ENCODE peak calls at places on chromosomes 5 and 9, in four cellular contexts. I is WTC11; M is HFFc6; Q is stimulated activated CD8-positive, alpha-beta memory T cell treated with anti-CD3 and anti-CD28 coated beads, Interleukin-4, amount 100 ng/mL, for 4 hours. V is an unnamed sample.

GRCh38 chr5:62643556-62644451 is 65.2 kb downstream of the LRRC70 start:
- DNase-seq in I (no peak), M (no peak), Q (no peak), V (no peak)

GRCh38 chr5:146744358-146744757 is 134.2 kb downstream of the PPP2R2B start:
- DNase-seq in I (no peak), M (no peak), Q (no peak), V (peak; percentile 13)

GRCh38 chr5:139898981-139899380 is 103.4 kb downstream of the PSD2 start:
- DNase-seq in I (no peak), M (no peak), Q (no peak), V (no peak)

GRCh38 chr5:85651744-85652143 is 966.0 kb upstream of the COX7C start:
- DNase-seq in I (no peak), M (no peak), Q (no peak), V (no peak)

GRCh38 chr9:123640792-123641222 is 284.8 kb downstream of the CRB2 start:
- DNase-seq in I (no peak), M (no peak), Q (no peak), V (no peak)

GRCh38 chr5:73596705-73597328 is 29.2 kb upstream of the ARHGEF28 start:
- DNase-seq in I (peak; percentile 29), M (peak; percentile 25), Q (no peak), V (peak; percentile 52)

GRCh38 chr5:179883163-179883562 is 24.5 kb downstream of the TBC1D9B start:
- DNase-seq in I (no peak), M (no peak), Q (no peak), V (no peak)

GRCh38 chr5:139226131-139226530 is 28.0 kb upstream of the SIL1 start:
- DNase-seq in I (no peak), M (no peak), Q (no peak), V (no peak)

GRCh38 chr5:61082516-61083280 is 79.6 kb downstream of the SMIM15 start:
- DNase-seq in I (no peak), M (peak; percentile 48), Q (no peak), V (no peak)

GRCh38 chr5:96940586-96940985 is 4.7 kb downstream of the LNPEP start:
- DNase-seq in I (no peak), M (no peak), Q (no peak), V (no peak)

GRCh38 chr5:132474881-132475511 is 15.6 kb downstream of the IRF1 start:
- DNase-seq in I (no peak), M (no peak), Q (no peak), V (no peak)

GRCh38 chr5:34959323-34959722 is 30.0 kb downstream of the DNAJC21 start:
- DNase-seq in I (no peak), M (peak; percentile 54), Q (no peak), V (no peak)

GRCh38 chr9:123318192-123318591 is 37.8 kb upstream of the CRB2 start:
- DNase-seq in I (no peak), M (no peak), Q (no peak), V (no peak)

GRCh38 chr5:89147026-89147425 is 264.0 kb upstream of the MEF2C start:
- DNase-seq in I (no peak), M (no peak), Q (no peak), V (no peak)

GRCh38 chr9:13082796-13083195 is 196.7 kb downstream of the MPDZ start:
- DNase-seq in I (no peak), M (peak; percentile 20), Q (no peak), V (no peak)

GRCh38 chr9:121556580-121556979 is 56.9 kb upstream of the GGTA1 start:
- DNase-seq in I (no peak), M (peak; percentile 95), Q (no peak), V (no peak)

GRCh38 chr5:121967187-121967586 is 5.4 kb downstream of the SRFBP1 start:
- DNase-seq in I (no peak), M (peak; percentile 18), Q (no peak), V (no peak)

GRCh38 chr5:132777209-132778069 is at the start of gene SEPTIN8:
- DNase-seq in I (peak; percentile 54), M (no peak), Q (no peak), V (peak; percentile 49)

GRCh38 chr9:124784503-124784902 is 7.6 kb downstream of the OLFML2A start:
- DNase-seq in I (no peak), M (peak; percentile 74), Q (no peak), V (no peak)

GRCh38 chr5:150085950-150086715 is at the start of gene CSF1R:
- DNase-seq in I (no peak), M (no peak), Q (no peak), V (no peak)

GRCh38 chr5:131899686-131900085 is 45.8 kb downstream of the MEIKIN start:
- DNase-seq in I (no peak), M (no peak), Q (no peak), V (no peak)

GRCh38 chr5:80597500-80597899 is 27.4 kb upstream of the ANKRD34B start:
- DNase-seq in I (peak; percentile 29), M (no peak), Q (no peak), V (no peak)

GRCh38 chr9:22049411-22049810 is 40.3 kb upstream of the CDKN2B start:
- DNase-seq in I (no peak), M (no peak), Q (no peak), V (no peak)

GRCh38 chr9:85959955-85960354 is 19.0 kb downstream of the NAA35 start:
- DNase-seq in I (no peak), M (no peak), Q (no peak), V (no peak)

GRCh38 chr9:137029058-137029922 is 1.3 kb upstream of the ABCA2 start:
- DNase-seq in I (peak; percentile 95), M (peak; percentile 26), Q (peak; percentile 40), V (peak; percentile 88)

GRCh38 chr9:70021026-70021571 is 22.5 kb upstream of the MAMDC2 start:
- DNase-seq in I (no peak), M (peak; percentile 94), Q (no peak), V (no peak)

GRCh38 chr5:91332267-91333044 is 50.7 kb downstream of the ARRDC3 start:
- DNase-seq in I (no peak), M (peak; percentile 58), Q (no peak), V (no peak)

GRCh38 chr9:4137234-4137633 is 162.6 kb downstream of the GLIS3 start:
- DNase-seq in I (no peak), M (peak; percentile 95), Q (no peak), V (no peak)

GRCh38 chr5:178766936-178767912 is 36.8 kb upstream of the ZNF354A start:
- DNase-seq in I (peak; percentile 36), M (no peak), Q (no peak), V (no peak)

GRCh38 chr5:178116406-178116885 is 3.1 kb downstream of the N4BP3 start:
- DNase-seq in I (no peak), M (no peak), Q (peak; percentile 81), V (no peak)

GRCh38 chr9:3824062-3824461 is 298.3 kb upstream of the RFX3 start:
- DNase-seq in I (no peak), M (no peak), Q (no peak), V (no peak)

GRCh38 chr5:116824751-116825438 is 250.3 kb upstream of the SEMA6A start:
- DNase-seq in I (no peak), M (no peak), Q (no peak), V (no peak)

GRCh38 chr5:17054911-17055310 is 118.8 kb upstream of the MYO10 start:
- DNase-seq in I (no peak), M (no peak), Q (no peak), V (no peak)

GRCh38 chr9:126794441-126794840 is 10.4 kb upstream of the ZBTB43 start:
- DNase-seq in I (no peak), M (no peak), Q (no peak), V (no peak)

GRCh38 chr9:124527781-124528180 is 20.6 kb upstream of the NR5A1 start:
- DNase-seq in I (no peak), M (peak; percentile 52), Q (no peak), V (no peak)

GRCh38 chr9:132628746-132629145 is 41.0 kb downstream of the DDX31 start:
- DNase-seq in I (no peak), M (no peak), Q (no peak), V (peak; percentile 15)

V was measured in endothelial cell.